ENCODE peak calls at places on chromosomes 16 and 17, in nine cellular contexts. E is upper lobe of right lung; Y is thoracic aorta; Q is HAP-1; N is neuronal stem cell; V is sigmoid colon; L is HCT116; D is CD8-positive, alpha-beta T cell; B is left lung. O is an unnamed sample. For H3K27me3, the result is how much of the 10 kb centered on the place peaks cover.

GRCh38 chr17:57109393-57110151 is 24.5 kb downstream of the AKAP1 start:
- DNase-seq in D (no peak), B (no peak), N (no peak), Y (no peak), V (peak), L (no peak), E (no peak), Q (no peak), O (no peak)

GRCh38 chr16:81491522-81492188 is 47.0 kb downstream of the CMIP start:
- DNase-seq in V (no peak), B (no peak), Y (no peak), D (no peak), Q (no peak), E (no peak), N (no peak), L (no peak), O (no peak)

GRCh38 chr17:63751806-63752205 is 10.2 kb upstream of the STRADA start:
- DNase-seq in D (peak), L (no peak), N (no peak), E (no peak), V (no peak), Y (no peak), B (no peak), Q (no peak), O (no peak)

GRCh38 chr16:56860226-56861020 is 4.6 kb upstream of the SLC12A3 start:
- DNase-seq in L (no peak), E (no peak), N (no peak), D (peak), V (no peak), B (no peak), Y (no peak), Q (no peak), O (no peak)

GRCh38 chr16:77307764-77308561 is 108.8 kb downstream of the SYCE1L start:
- DNase-seq in Q (no peak), L (no peak), N (no peak), E (no peak), B (no peak), Y (no peak), V (no peak), D (no peak), O (no peak)

GRCh38 chr17:78086740-78087139 is 41.8 kb downstream of the TMC6 start:
- DNase-seq in N (no peak), Y (no peak), E (no peak), L (no peak), B (no peak), Q (no peak), V (peak), D (no peak), O (no peak)

GRCh38 chr17:8628172-8628571 is 2.4 kb downstream of the MYH10 start:
- DNase-seq in L (no peak), B (no peak), V (no peak), Y (no peak), D (no peak), E (no peak), N (no peak), Q (no peak), O (no peak)

GRCh38 chr16:4246777-4247476 is 5.0 kb upstream of the SRL start:
- DNase-seq in D (no peak), B (no peak), N (no peak), L (no peak), V (no peak), Q (no peak), E (no peak), Y (no peak), O (no peak)

GRCh38 chr17:57670769-57671545 is 74.1 kb downstream of the CCDC182 start:
- DNase-seq in L (no peak), D (no peak), Y (no peak), B (no peak), N (no peak), Q (no peak), E (no peak), V (no peak), O (no peak)

GRCh38 chr16:66129196-66129595 is 237.3 kb upstream of the CDH5 start:
- DNase-seq in B (no peak), E (no peak), L (no peak), N (no peak), Q (no peak), D (no peak), V (no peak), Y (no peak), O (no peak)

GRCh38 chr16:35730251-35730650 is 2270.8 kb downstream of the TP53TG3F start:
- DNase-seq in L (no peak), Q (no peak), N (no peak), Y (no peak), V (no peak), B (no peak), E (no peak), D (no peak), O (no peak)

GRCh38 chr16:71600822-71601221 is 23.9 kb upstream of the TAT start:
- DNase-seq in E (no peak), Y (no peak), N (no peak), L (no peak), V (no peak), Q (no peak), B (no peak), D (no peak), O (no peak)

GRCh38 chr16:26247063-26247462 is 555.3 kb downstream of the HS3ST4 start:
- DNase-seq in Q (no peak), V (no peak), Y (no peak), D (no peak), B (no peak), E (no peak), N (no peak), L (no peak), O (no peak)

GRCh38 chr17:16040710-16041251 is 41.2 kb downstream of the TTC19 start:
- DNase-seq in L (no peak), N (no peak), E (no peak), Y (no peak), B (no peak), V (no peak), Q (no peak), D (no peak), O (peak)

GRCh38 chr17:77687921-77688320 is 270.6 kb upstream of the TNRC6C start:
- DNase-seq in N (no peak), D (no peak), V (no peak), B (no peak), E (peak), Y (no peak), Q (no peak), L (no peak), O (no peak)

GRCh38 chr17:55300479-55301290 is 35.9 kb downstream of the HLF start:
- DNase-seq in E (no peak), L (no peak), Q (no peak), Y (no peak), N (no peak), B (no peak), D (no peak), V (no peak), O (no peak)

GRCh38 chr17:82859431-82860403 is 19.9 kb upstream of the ZNF750 start:
- DNase-seq in D (peak), V (no peak), B (peak), Y (no peak), N (no peak), Q (no peak), L (peak), E (peak), O (no peak)

GRCh38 chr16:86485746-86486145 is 24.6 kb upstream of the FOXF1 start:
- DNase-seq in V (no peak), B (no peak), Q (no peak), L (no peak), E (no peak), N (no peak), D (no peak), Y (no peak), O (no peak)

DNA sequence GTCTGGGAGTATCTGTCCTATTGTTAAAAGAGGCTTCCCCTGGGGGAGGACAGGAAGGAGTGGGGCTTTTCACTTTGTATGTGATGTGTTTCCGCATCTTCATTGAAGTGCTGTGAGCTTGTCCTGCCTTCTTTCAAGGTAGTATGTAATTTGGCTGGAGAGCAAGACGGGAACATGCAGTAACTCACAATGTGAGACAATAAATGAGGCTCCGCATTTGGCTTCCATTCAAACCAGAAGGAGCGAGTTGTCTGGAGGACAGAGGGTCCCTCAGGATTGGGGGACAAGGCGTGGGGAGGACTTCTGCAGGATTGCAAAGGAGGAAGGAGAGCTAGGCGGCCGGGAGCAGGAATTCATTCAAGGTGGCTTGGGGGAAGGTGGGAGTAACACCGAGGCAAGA is 203.5 kb downstream of the RBFOX3 start:
- DNase-seq in Q (no peak), E (no peak), V (no peak), L (no peak), Y (no peak), D (no peak), B (no peak), N (no peak), O (no peak)
- H3K27me3 ChIP-seq in Q (under half), E (under half), V (under half), L (half or more), Y (under half), D (under half), B (under half), N (under half), O (under half)

DNA sequence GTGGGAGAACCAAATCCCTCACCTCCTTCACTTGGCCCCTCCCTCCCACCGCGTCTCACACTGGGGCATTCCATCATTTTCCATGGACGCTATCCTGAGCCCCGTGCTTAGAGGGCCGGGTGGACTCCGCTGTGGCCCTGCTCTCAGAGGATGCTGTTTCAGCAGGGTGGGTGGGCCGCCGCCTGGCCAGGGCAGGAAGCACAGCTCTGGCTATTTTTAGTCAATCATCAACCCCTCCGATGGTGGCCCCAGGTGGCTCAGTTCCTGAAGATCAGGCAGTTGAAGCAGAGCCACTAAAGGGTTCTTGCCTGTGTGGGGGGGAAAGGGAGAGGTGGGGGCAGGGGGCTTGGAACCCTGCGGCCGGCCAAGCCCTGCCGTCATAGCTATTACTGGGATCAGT is 230.3 kb downstream of the ENGASE start:
- DNase-seq in V (no peak), L (no peak), E (no peak), D (no peak), Y (no peak), B (no peak), N (no peak), Q (no peak), O (no peak)
- H3K4me3 ChIP-seq in V (no peak), L (no peak), E (no peak), D (no peak), Y (peak), B (no peak), N (peak), Q (no peak), O (no peak)

DNA sequence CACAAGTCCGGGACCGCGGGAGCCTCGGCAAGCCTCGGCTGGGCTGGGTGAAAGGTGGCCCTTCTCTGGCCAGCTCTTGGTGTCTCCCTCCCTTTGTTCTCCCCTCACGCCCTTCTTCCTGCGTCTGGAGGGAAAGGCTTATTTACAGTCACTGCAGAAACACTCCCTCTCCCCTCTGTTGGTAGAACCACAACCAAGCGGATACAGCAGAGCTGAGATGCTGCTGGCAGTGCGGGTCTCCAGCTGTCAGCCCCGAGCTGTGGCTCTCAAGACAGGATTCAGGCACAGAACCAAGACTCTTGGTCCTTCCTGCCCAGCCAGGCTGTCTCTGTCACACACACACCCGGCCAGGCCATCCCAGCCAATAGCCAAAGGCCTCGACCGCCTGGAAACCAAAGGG is 133.3 kb downstream of the ENGASE start:
- DNase-seq in B (no peak), V (no peak), L (no peak), D (no peak), N (no peak), E (no peak), Y (no peak), Q (no peak), O (no peak)
- H3K27me3 ChIP-seq in B (under half), V (under half), L (half or more), D (under half), N (under half), E (under half), Y (under half), Q (half or more), O (under half)

GRCh38 chr17:40330850-40331470 is 22.0 kb downstream of the RARA start:
- DNase-seq in E (no peak), B (no peak), L (no peak), D (no peak), Y (no peak), N (no peak), Q (no peak), V (no peak), O (no peak)

GRCh38 chr17:40328386-40328766 is 19.4 kb downstream of the RARA start:
- DNase-seq in V (no peak), B (no peak), Y (no peak), Q (no peak), E (no peak), D (no peak), L (no peak), N (no peak), O (no peak)

GRCh38 chr17:40331743-40332641 is 23.0 kb downstream of the RARA start:
- DNase-seq in V (peak), Y (peak), Q (no peak), B (peak), N (no peak), E (peak), D (no peak), L (no peak), O (no peak)

GRCh38 chr17:40327735-40328385 is 18.9 kb downstream of the RARA start:
- DNase-seq in L (no peak), V (peak), Q (no peak), E (no peak), Y (no peak), B (no peak), D (no peak), N (no peak), O (no peak)

DNA sequence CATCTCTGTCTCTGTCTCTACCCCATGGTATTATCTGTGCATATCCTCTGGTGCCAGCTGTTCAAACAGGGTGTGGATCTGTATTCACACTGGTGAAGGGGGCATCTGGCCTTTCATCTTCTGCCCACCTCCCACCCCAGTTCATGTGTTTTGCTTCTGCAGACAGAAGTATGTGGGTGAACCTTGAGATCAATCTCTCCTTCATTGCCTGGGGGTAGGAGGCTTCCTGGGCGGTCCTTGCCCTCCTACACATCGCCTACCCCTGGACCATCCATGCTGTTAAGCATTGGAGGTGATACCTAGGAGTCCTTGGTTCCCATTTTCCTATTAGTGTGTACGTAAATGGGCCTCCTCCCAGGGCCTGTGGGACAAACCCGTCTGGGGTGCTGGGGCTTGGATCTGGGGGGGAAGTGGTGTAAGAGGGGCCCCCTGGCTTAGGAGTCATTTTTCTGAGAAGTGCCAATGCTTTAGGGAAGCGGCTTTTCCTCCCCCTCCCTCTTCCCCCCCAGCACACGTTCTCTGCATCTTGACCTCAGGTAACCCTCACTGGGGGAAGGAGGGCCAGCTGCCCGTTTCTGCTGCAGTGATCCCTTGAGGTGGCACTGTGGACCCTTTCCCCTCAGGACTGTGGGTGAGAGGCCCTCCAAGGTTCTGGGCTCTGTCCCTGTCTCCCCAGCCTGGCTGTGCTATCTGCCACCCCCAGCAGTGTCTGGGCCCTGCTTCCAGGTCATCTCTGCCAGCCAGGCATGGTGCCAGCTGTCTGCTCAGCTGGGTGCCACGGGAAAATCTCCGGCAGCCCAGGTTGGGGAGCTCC is 21.2 kb downstream of the RARA start:
- DNase-seq in L (no peak), D (no peak), Q (no peak), N (no peak), E (peak), Y (no peak), V (peak), B (peak), O (no peak)
- H3K4me3 ChIP-seq in L (no peak), D (peak), Q (no peak), N (no peak), E (no peak), Y (peak), V (no peak), B (no peak), O (no peak)

DNA sequence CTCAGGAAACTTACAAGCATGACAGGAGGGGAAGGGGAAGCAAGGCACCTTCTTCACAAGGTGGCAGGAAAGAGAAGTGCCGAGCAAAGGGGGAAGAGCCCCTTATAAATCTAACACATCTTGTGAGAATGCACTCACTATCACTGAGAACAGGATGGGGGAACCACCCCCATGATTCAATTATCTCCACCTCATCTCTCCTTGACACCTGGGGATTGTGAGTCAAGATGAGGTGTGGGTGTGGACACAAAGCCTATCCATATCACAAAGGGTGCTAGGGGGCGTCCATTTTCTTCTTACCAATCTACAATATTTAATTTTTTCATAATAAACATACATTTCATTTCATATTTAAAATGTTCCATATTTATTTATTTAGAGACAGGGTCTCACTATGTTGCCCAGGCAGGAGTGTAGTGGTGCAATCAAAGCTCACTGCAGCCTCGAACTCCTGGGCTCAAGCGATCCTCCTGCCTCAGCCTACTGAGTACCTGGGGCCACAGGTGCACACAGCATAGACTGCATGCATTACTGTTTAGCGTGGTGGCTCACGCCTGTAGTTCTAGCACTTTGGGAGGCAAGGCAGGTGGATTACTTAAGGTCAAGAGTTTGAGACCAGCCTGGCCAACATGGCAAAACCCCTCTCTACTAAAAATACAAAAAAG is 26.5 kb upstream of the FAAP100 start:
- DNase-seq in L (no peak), D (no peak), V (no peak), N (no peak), Q (no peak), Y (no peak), B (no peak), E (no peak), O (no peak)
- H3K27me3 ChIP-seq in L (under half), D (under half), V (under half), N (under half), Q (under half), Y (under half), B (under half), E (under half), O (under half)

DNA sequence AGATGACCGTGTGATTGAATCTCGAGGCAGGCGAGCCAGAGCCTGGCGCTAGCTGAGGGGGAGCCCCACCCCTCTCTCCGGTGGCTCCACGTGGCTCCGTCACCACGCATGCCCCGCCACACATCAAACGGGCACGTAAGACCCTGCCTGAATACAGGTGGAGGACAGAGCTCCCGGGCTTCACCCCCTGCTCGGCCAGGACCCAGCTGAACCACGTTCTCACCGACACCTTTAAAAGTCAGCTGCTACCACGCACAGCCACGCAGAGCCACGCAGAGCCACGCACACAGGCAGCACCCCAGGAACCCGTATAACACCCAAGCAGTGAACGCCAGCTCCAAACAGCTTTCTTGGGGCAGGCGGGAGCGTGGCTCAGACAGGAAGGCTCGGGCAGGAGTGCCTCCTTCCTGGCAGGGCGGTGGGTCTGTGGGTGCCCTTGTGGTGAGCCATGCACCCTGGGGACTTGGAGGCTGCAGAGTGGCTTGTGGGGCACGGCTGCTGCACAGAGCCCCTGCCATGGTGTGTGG is 4.4 kb downstream of the TMEM204 start:
- DNase-seq in V (no peak), Y (no peak), L (no peak), B (no peak), D (no peak), N (no peak), Q (no peak), E (no peak), O (no peak)
- H3K4me3 ChIP-seq in V (no peak), Y (no peak), L (no peak), B (no peak), D (peak), N (no peak), Q (no peak), E (peak), O (no peak)

GRCh38 chr17:40111221-40112128 is 10.3 kb upstream of the MSL1 start:
- DNase-seq in N (no peak), B (peak), L (peak), Y (peak), E (peak), D (peak), V (peak), Q (peak), O (peak)

GRCh38 chr17:40109471-40109824 is 9.1 kb upstream of the NR1D1 start:
- DNase-seq in E (no peak), V (peak), B (no peak), N (no peak), Q (no peak), L (no peak), D (no peak), Y (no peak), O (no peak)

GRCh38 chr17:40110026-40110425 is 9.6 kb upstream of the NR1D1 start:
- DNase-seq in Q (peak), D (no peak), N (peak), V (peak), Y (no peak), B (peak), E (no peak), L (no peak), O (no peak)

GRCh38 chr17:40112191-40112590 is 9.6 kb upstream of the MSL1 start:
- DNase-seq in N (no peak), Y (no peak), D (no peak), E (no peak), B (no peak), Q (no peak), L (no peak), V (peak), O (no peak)

GRCh38 chr17:40110457-40110856 is 10.1 kb upstream of the NR1D1 start:
- DNase-seq in N (no peak), V (peak), D (no peak), E (no peak), L (no peak), B (no peak), Q (no peak), Y (no peak), O (no peak)
- H3K27me3 ChIP-seq in N (under half), V (under half), D (under half), E (under half), L (under half), B (under half), Q (under half), Y (under half), O (under half)